ENCODE peak calls at places on chromosomes 12 and 14, in seven cellular contexts. O is Peyer's patch, J is psoas muscle, G is neural crest cell, M is WTC11, T is heart right ventricle, R is neural progenitor cell. K is an unnamed sample.

GRCh38 chr14:51092965-51093364 is 1.9 kb downstream of the TRIM9 start:
- DNase-seq in O (no peak), T (no peak), R (no peak), M (no peak), J (no peak), G (no peak), K (no peak)

GRCh38 chr12:119710374-119710773 is 42.4 kb downstream of the PRKAB1 start:
- DNase-seq in J (no peak), G (no peak), R (no peak), O (no peak), T (no peak), M (no peak), K (no peak)

GRCh38 chr12:130195776-130196175 is 33.5 kb downstream of the FZD10 start:
- DNase-seq in T (no peak), J (no peak), O (no peak), G (no peak), R (no peak), M (no peak), K (no peak)

GRCh38 chr14:54703724-54704123 is 136.8 kb downstream of the SAMD4A start:
- DNase-seq in R (no peak), J (no peak), M (no peak), G (no peak), T (no peak), O (no peak), K (no peak)

GRCh38 chr14:77245820-77246219 is 25.2 kb downstream of the NGB start:
- DNase-seq in M (no peak), T (no peak), G (no peak), J (no peak), O (no peak), R (no peak), K (no peak)

GRCh38 chr12:117857632-117858274 is 111.0 kb downstream of the KSR2 start:
- DNase-seq in J (no peak), M (peak; percentile 83), G (peak; percentile 53), T (peak; percentile 7), O (no peak), R (peak; percentile 67), K (peak; percentile 20)

GRCh38 chr12:61911113-61911512 is 349.1 kb upstream of the USP15 start:
- DNase-seq in R (no peak), J (no peak), O (no peak), T (no peak), G (no peak), M (no peak), K (no peak)

GRCh38 chr12:124774462-124775167 is 89.0 kb downstream of the SCARB1 start:
- DNase-seq in G (no peak), O (no peak), M (no peak), R (no peak), J (no peak), T (no peak), K (no peak)

GRCh38 chr14:42224053-42224888 is 617.6 kb downstream of the LRFN5 start:
- DNase-seq in O (no peak), J (peak; percentile 24), T (peak; percentile 40), R (peak; percentile 81), M (peak; percentile 85), G (peak; percentile 86), K (no peak)

GRCh38 chr14:42228611-42229010 is 621.9 kb downstream of the LRFN5 start:
- DNase-seq in O (no peak), M (no peak), R (no peak), J (no peak), G (no peak), T (no peak), K (no peak)

GRCh38 chr14:42222924-42223471 is 616.3 kb downstream of the LRFN5 start:
- DNase-seq in R (no peak), G (no peak), M (no peak), J (no peak), O (no peak), T (peak; percentile 9), K (no peak)
- TF ChIP-seq CTCF in R (no peak), G (no peak), M (no peak), J (no peak), O (no peak), T (no peak), K (no peak)

DNA sequence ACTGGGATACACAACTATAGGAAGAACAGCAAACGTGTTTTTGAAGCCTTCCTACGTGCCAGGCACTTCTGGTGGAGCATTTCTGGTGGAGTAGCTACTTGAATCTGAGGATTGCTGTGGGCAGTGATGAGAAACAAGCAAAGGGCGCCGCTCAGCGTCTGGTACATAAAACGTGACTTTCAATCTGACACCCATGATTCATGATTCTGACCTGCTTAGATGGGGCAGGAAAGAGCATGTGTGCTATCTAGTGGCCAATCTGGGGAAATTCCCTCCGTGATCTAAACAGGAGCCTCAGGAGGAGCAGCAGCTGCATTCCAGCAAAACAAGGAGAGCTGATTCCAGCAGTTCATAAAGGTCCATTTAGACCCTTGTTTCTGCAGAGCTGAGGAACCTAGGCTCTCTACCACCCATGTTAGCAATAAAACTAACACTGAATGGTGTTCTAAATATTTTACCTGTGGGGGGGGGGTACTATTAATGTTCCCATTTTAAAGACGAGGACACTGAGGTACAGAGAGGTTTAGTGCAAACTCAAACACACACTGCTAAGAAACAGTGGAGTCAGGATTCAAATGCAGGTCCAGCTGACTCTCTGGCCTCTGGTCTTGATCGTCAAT is 37.8 kb downstream of the PAH start:
- DNase-seq in M (peak; percentile 51), O (no peak), R (peak; percentile 86), G (peak; percentile 29), J (peak; percentile 22), T (no peak), K (no peak)
- TF ChIP-seq CTCF in M (peak; percentile 45), O (no peak), R (peak; percentile 80), G (peak; percentile 61), J (peak; percentile 14), T (no peak), K (no peak)

GRCh38 chr14:105999361-106000028 is 473.1 kb downstream of the TMEM121 start:
- DNase-seq in J (peak; percentile 39), G (peak; percentile 1), O (peak; percentile 66), M (peak; percentile 16), R (peak; percentile 10), T (peak; percentile 55), K (peak; percentile 70)
- TF ChIP-seq CTCF in J (peak; percentile 26), G (no peak), O (no peak), M (no peak), R (peak; percentile 43), T (peak; percentile 15), K (peak; percentile 52)

GRCh38 chr14:61260939-61261776 is 20.0 kb downstream of the TMEM30B start:
- DNase-seq in T (no peak), R (no peak), G (no peak), J (no peak), O (no peak), M (no peak), K (no peak)
- TF ChIP-seq CTCF in T (no peak), R (peak; percentile 5), G (no peak), J (no peak), O (no peak), M (no peak), K (no peak)

GRCh38 chr12:132202929-132203721 is 58.9 kb downstream of the NOC4L start:
- DNase-seq in J (no peak), R (no peak), T (no peak), G (no peak), O (no peak), M (no peak), K (no peak)

GRCh38 chr12:132200800-132201199 is 56.5 kb downstream of the NOC4L start:
- DNase-seq in G (no peak), R (no peak), O (no peak), J (no peak), M (no peak), T (no peak), K (no peak)

GRCh38 chr12:132199526-132200319 is 55.5 kb downstream of the NOC4L start:
- DNase-seq in M (no peak), R (no peak), G (no peak), T (no peak), J (no peak), O (no peak), K (no peak)

GRCh38 chr12:132199101-132199500 is 54.8 kb downstream of the NOC4L start:
- DNase-seq in T (no peak), J (no peak), G (no peak), R (no peak), O (no peak), M (no peak), K (no peak)

DNA sequence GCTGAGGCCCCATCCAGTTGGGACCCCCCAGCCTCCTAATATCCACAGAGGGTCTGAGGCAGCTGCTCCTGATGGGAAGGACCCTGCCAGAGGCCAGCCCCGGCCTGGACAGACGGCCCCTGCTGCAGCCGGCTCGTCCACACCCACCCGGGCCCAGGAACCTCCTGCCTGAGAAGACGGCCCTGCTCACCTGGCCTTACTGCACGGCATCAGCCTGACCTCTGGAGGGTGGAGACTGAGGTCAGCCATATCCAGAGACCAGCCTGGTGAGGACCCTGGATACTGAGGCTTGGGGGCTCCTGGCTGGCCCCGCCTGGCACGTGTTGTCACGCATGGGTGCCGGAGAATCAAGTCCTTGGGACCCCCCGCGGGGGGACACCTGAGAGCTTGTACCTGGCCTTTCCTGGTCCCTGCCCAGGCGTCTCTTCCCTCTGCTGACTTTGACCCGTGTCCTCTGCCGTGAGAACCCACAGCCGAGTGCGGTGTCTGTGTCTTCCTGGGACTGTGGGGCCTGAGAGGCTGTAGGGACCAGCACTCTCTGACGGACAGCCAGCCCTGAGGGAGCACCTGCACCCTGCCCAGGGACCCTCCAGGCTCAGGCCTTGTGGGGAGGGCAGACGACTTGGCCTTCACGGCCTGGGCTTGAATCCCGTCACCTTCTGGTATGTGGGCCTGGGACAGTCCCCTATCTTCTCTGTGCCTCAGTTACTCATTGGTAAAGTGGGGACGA is 57.3 kb downstream of the NOC4L start:
- DNase-seq in M (no peak), J (no peak), T (no peak), G (no peak), O (no peak), R (no peak), K (no peak)
- TF ChIP-seq CTCF in M (no peak), J (no peak), T (no peak), G (no peak), O (no peak), R (no peak), K (no peak)

DNA sequence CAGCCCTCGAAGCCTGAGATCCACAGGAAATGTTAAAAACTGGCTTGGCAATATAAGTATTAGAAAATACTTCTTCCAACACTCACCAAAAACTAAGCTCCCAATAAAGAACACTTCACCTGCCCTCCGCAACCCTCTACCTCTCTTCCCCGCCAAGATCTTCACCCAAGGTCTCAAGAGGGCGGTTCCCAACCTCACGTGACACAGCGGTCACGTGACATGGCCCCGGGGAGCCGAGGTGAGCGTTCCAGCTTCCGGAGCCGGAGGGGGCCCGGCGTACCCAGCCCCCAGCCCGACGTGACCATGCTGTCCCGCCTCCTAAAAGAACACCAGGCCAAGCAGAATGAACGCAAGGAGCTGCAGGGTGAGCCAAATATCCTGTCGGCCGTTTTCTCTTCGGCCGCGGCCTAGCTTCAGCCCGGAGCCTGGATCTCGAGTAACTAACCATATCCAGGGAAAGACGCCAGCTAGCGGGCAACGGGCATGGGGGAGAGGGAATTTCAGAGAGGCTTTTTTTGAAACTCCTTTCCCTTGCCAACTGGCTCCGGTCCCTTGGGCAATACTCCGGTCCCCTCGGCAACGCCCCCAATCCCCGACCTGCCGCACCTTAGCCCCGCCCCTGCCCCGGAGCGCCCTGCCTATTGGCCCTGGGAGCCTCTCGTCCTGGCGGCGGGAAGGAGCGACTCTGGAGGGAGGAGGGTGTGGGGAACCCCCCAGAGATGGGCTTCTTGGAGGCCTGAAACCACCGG is at the start of gene BLOC1S1:
- DNase-seq in R (peak; percentile 95), G (peak; percentile 92), J (peak; percentile 94), O (peak; percentile 95), T (peak; percentile 91), M (peak; percentile 96), K (peak; percentile 89)
- TF ChIP-seq CTCF in R (no peak), G (peak; percentile 13), J (peak; percentile 6), O (no peak), T (no peak), M (no peak), K (no peak)

GRCh38 chr12:67788118-67788517 is 139.6 kb downstream of the DYRK2 start:
- DNase-seq in G (no peak), R (no peak), M (no peak), T (no peak), O (no peak), J (no peak), K (no peak)
- TF ChIP-seq CTCF in G (no peak), R (no peak), M (no peak), T (no peak), O (no peak), J (no peak), K (no peak)